ENCODE peak calls at places on chromosomes 13 and 19, in four cellular contexts. One of them, this sample, is unnamed.
A peak's percentile ranks its signal among the peaks of the same experiment; 100 is the strongest.

GRCh38 chr13:47903836-47904235 is 97.2 kb downstream of the SUCLA2 start:
- DNase-seq in mesendoderm: no peak
- DNase-seq in GM23248: peak; percentile 78
- DNase-seq in neural progenitor cell: no peak
- DNase-seq in this sample: peak; percentile 47

GRCh38 chr13:42277618-42278276 is 5.8 kb downstream of the AKAP11 start:
- DNase-seq in neural progenitor cell: no peak
- DNase-seq in mesendoderm: no peak
- DNase-seq in GM23248: peak; percentile 19
- DNase-seq in this sample: peak; percentile 23

GRCh38 chr19:29671393-29672076 is 6.3 kb downstream of the PLEKHF1 start:
- DNase-seq in GM23248: peak; percentile 36
- DNase-seq in mesendoderm: no peak
- DNase-seq in neural progenitor cell: no peak
- DNase-seq in this sample: peak; percentile 53

GRCh38 chr13:48318014-48318713 is 14.6 kb downstream of the RB1 start:
- DNase-seq in GM23248: no peak
- DNase-seq in mesendoderm: no peak
- DNase-seq in neural progenitor cell: no peak
- DNase-seq in this sample: no peak

GRCh38 chr19:18856385-18857126 is 24.8 kb downstream of the UPF1 start:
- DNase-seq in neural progenitor cell: peak; percentile 58
- DNase-seq in GM23248: peak; percentile 56
- DNase-seq in mesendoderm: peak; percentile 43
- DNase-seq in this sample: no peak

GRCh38 chr19:41144403-41144802 is 30.2 kb downstream of the CYP2F1 start:
- DNase-seq in GM23248: peak; percentile 82
- DNase-seq in neural progenitor cell: peak; percentile 83
- DNase-seq in mesendoderm: peak; percentile 89
- DNase-seq in this sample: peak; percentile 48

GRCh38 chr13:25114220-25114619 is 18.3 kb downstream of the PABPC3 start:
- DNase-seq in mesendoderm: peak; percentile 90
- DNase-seq in GM23248: peak; percentile 78
- DNase-seq in neural progenitor cell: peak; percentile 83
- DNase-seq in this sample: peak; percentile 41

GRCh38 chr13:29758591-29759114 is 91.8 kb downstream of the UBL3 start:
- DNase-seq in neural progenitor cell: no peak
- DNase-seq in GM23248: no peak
- DNase-seq in mesendoderm: no peak
- DNase-seq in this sample: no peak

GRCh38 chr13:109792416-109793090 is 6.2 kb upstream of the IRS2 start:
- DNase-seq in GM23248: no peak
- DNase-seq in neural progenitor cell: no peak
- DNase-seq in mesendoderm: no peak
- DNase-seq in this sample: no peak

GRCh38 chr19:53190253-53190652 is 2.9 kb downstream of the ZNF665 start:
- DNase-seq in GM23248: no peak
- DNase-seq in neural progenitor cell: no peak
- DNase-seq in mesendoderm: no peak
- DNase-seq in this sample: no peak

GRCh38 chr13:28753208-28753892 is 34.6 kb upstream of the SLC46A3 start:
- DNase-seq in neural progenitor cell: no peak
- DNase-seq in mesendoderm: peak; percentile 97
- DNase-seq in GM23248: peak; percentile 98
- DNase-seq in this sample: peak; percentile 83

GRCh38 chr19:29415507-29415906 is 110.3 kb upstream of the VSTM2B start:
- DNase-seq in neural progenitor cell: peak; percentile 42
- DNase-seq in GM23248: peak; percentile 12
- DNase-seq in mesendoderm: peak; percentile 65
- DNase-seq in this sample: no peak

GRCh38 chr13:24619302-24619701 is 60.9 kb upstream of the ATP12A start:
- DNase-seq in mesendoderm: no peak
- DNase-seq in neural progenitor cell: no peak
- DNase-seq in GM23248: no peak
- DNase-seq in this sample: no peak

GRCh38 chr19:55687281-55688172 is 12.5 kb downstream of the EPN1 start:
- DNase-seq in mesendoderm: no peak
- DNase-seq in neural progenitor cell: no peak
- DNase-seq in GM23248: no peak
- DNase-seq in this sample: no peak

GRCh38 chr19:55703790-55704215 is 28.8 kb downstream of the EPN1 start:
- DNase-seq in mesendoderm: peak; percentile 51
- DNase-seq in GM23248: peak; percentile 66
- DNase-seq in neural progenitor cell: peak; percentile 15
- DNase-seq in this sample: no peak

GRCh38 chr13:109572389-109572788 is 214.0 kb downstream of the IRS2 start:
- DNase-seq in mesendoderm: no peak
- DNase-seq in GM23248: no peak
- DNase-seq in neural progenitor cell: no peak
- DNase-seq in this sample: no peak

GRCh38 chr19:6494438-6495036 is 7.6 kb downstream of the TUBB4A start:
- DNase-seq in neural progenitor cell: no peak
- DNase-seq in GM23248: no peak
- DNase-seq in mesendoderm: no peak
- DNase-seq in this sample: no peak

GRCh38 chr19:38255759-38256052 is 468 bp downstream of the PPP1R14A start:
- DNase-seq in GM23248: no peak
- DNase-seq in mesendoderm: peak; percentile 28
- DNase-seq in neural progenitor cell: peak; percentile 46
- DNase-seq in this sample: no peak

GRCh38 chr19:45632468-45633196 is 6.6 kb downstream of the EML2 start:
- DNase-seq in GM23248: peak; percentile 95
- DNase-seq in mesendoderm: peak; percentile 92
- DNase-seq in neural progenitor cell: peak; percentile 93
- DNase-seq in this sample: peak; percentile 87

GRCh38 chr13:42561752-42562467 is 12.0 kb upstream of the TNFSF11 start:
- DNase-seq in neural progenitor cell: no peak
- DNase-seq in mesendoderm: no peak
- DNase-seq in GM23248: no peak
- DNase-seq in this sample: no peak

GRCh38 chr13:73572824-73573223 is 514.0 kb downstream of the KLF5 start:
- DNase-seq in GM23248: no peak
- DNase-seq in mesendoderm: no peak
- DNase-seq in neural progenitor cell: no peak
- DNase-seq in this sample: no peak

GRCh38 chr19:48445256-48445605 is 552 bp upstream of the GRWD1 start:
- DNase-seq in GM23248: peak; percentile 97
- DNase-seq in mesendoderm: peak; percentile 79
- DNase-seq in neural progenitor cell: peak; percentile 83
- DNase-seq in this sample: peak; percentile 92

GRCh38 chr19:21848706-21849105 is 12.7 kb upstream of the ZNF43 start:
- DNase-seq in neural progenitor cell: no peak
- DNase-seq in mesendoderm: no peak
- DNase-seq in GM23248: no peak
- DNase-seq in this sample: peak; percentile 61

GRCh38 chr19:37551123-37551993 is 43.2 kb downstream of the ZNF571 start:
- DNase-seq in mesendoderm: peak; percentile 62
- DNase-seq in GM23248: peak; percentile 75
- DNase-seq in neural progenitor cell: no peak
- DNase-seq in this sample: peak; percentile 54

GRCh38 chr13:74661851-74662250 is 527.6 kb upstream of the KLF12 start:
- DNase-seq in mesendoderm: no peak
- DNase-seq in neural progenitor cell: no peak
- DNase-seq in GM23248: peak; percentile 63
- DNase-seq in this sample: no peak

GRCh38 chr19:28305513-28305912 is 907.4 kb downstream of the UQCRFS1 start:
- DNase-seq in mesendoderm: no peak
- DNase-seq in GM23248: no peak
- DNase-seq in neural progenitor cell: no peak
- DNase-seq in this sample: peak; percentile 11

GRCh38 chr19:51693819-51694218 is 689 bp downstream of the SPACA6 start:
- DNase-seq in GM23248: no peak
- DNase-seq in mesendoderm: no peak
- DNase-seq in neural progenitor cell: no peak
- DNase-seq in this sample: no peak
- H3K4me2 ChIP-seq in GM23248: no peak overlapping the region
- H3K4me2 ChIP-seq in mesendoderm: no peak overlapping the region
- H3K4me2 ChIP-seq in neural progenitor cell: no peak overlapping the region
- H3K4me2 ChIP-seq in this sample: peak overlapping the region; percentile 11

DNA sequence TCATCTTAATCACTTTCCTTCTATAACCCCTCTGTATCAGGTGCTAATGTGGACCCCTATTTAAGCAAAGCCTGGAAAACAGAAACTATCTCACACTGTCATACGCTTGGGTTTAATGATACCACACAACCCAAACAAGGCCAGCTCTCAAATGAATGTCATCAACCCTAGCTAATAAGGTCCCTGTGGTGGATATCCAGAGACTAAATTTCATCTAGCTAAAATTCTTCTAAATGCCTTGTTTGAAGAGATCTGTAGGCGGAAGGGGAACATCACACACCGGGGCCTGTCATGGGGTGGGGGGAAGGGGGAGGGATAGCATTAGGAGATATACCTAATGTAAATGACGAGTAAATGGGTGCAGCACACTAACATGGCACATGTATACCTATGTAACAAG is 95.5 kb downstream of the FOXO1 start:
- DNase-seq in mesendoderm: no peak
- DNase-seq in neural progenitor cell: no peak
- DNase-seq in GM23248: no peak
- DNase-seq in this sample: no peak
- H3K4me1 ChIP-seq in mesendoderm: peaks cover 9% of the 10 kb centered on the region
- H3K4me1 ChIP-seq in neural progenitor cell: no peaks in the 10 kb centered on the region
- H3K4me1 ChIP-seq in GM23248: no peaks in the 10 kb centered on the region
- H3K4me1 ChIP-seq in this sample: no peaks in the 10 kb centered on the region

GRCh38 chr19:17469092-17469370 is 1.3 kb upstream of the SLC27A1 start:
- DNase-seq in neural progenitor cell: no peak
- DNase-seq in GM23248: peak; percentile 77
- DNase-seq in mesendoderm: no peak
- DNase-seq in this sample: peak; percentile 8

GRCh38 chr19:17467471-17468301 is 2.6 kb upstream of the SLC27A1 start:
- DNase-seq in neural progenitor cell: no peak
- DNase-seq in GM23248: no peak
- DNase-seq in mesendoderm: no peak
- DNase-seq in this sample: no peak

GRCh38 chr19:17470204-17470841 is at the start of gene SLC27A1:
- DNase-seq in GM23248: peak; percentile 100
- DNase-seq in neural progenitor cell: peak; percentile 100
- DNase-seq in mesendoderm: peak; percentile 99
- DNase-seq in this sample: peak; percentile 95

GRCh38 chr19:17469371-17470203 is 737 bp upstream of the SLC27A1 start:
- DNase-seq in mesendoderm: peak; percentile 99
- DNase-seq in GM23248: peak; percentile 99
- DNase-seq in neural progenitor cell: peak; percentile 99
- DNase-seq in this sample: peak; percentile 88

DNA sequence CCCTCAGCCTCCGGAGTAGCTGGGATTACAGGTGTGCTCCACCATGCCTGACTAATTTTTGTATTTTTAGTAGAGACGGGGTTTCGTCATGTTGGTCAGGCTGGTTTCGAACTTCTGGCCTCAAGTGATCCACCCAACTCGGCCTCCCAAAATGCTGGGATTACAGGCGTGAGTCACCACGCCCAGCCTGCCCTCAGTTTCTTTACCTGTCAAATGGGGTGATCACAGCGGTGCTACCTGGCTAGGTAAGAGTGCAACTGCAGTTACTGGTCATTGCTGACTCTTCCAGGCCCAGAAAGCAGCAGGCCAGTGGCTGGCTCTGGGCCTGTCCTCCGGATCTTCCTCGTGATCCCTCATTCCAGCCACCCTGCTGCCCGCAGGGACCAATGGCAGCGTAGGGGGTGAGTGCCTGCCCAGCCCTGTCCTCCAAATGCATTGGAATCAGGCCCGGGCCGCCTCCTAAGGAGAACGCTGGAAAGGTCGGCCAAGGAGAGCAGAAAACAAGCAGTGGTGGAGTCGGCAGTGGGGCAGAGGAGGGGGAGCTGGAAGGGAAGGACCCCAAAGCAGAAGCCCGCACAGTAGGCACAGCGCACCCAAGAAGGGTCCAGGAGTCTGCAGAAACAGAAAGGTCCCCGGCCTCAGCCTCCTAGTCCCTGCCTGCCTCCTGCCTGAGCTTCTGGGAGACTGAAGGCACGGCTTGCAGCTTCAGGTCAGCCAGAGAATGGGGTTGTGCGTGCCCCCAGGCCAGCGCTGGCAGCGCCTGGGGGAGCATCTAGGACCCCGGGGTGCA is 1.8 kb upstream of the SLC27A1 start:
- DNase-seq in GM23248: peak; percentile 55
- DNase-seq in mesendoderm: no peak
- DNase-seq in neural progenitor cell: peak; percentile 41
- DNase-seq in this sample: no peak
- H3K4me2 ChIP-seq in GM23248: peak overlapping the region; percentile 90
- H3K4me2 ChIP-seq in mesendoderm: no peak overlapping the region
- H3K4me2 ChIP-seq in neural progenitor cell: peak overlapping the region; percentile 81
- H3K4me2 ChIP-seq in this sample: peak overlapping the region; percentile 86

GRCh38 chr13:53520132-53520531 is 491.5 kb downstream of the OLFM4 start:
- DNase-seq in mesendoderm: peak; percentile 29
- DNase-seq in neural progenitor cell: no peak
- DNase-seq in GM23248: no peak
- DNase-seq in this sample: no peak
- H3K4me1 ChIP-seq in mesendoderm: no peaks in the 10 kb centered on the region
- H3K4me1 ChIP-seq in neural progenitor cell: peaks cover 10% of the 10 kb centered on the region
- H3K4me1 ChIP-seq in GM23248: no peaks in the 10 kb centered on the region
- H3K4me1 ChIP-seq in this sample: no peaks in the 10 kb centered on the region

GRCh38 chr19:8368136-8368535 is 4.2 kb downstream of the ANGPTL4 start:
- DNase-seq in GM23248: no peak
- DNase-seq in neural progenitor cell: no peak
- DNase-seq in mesendoderm: no peak
- DNase-seq in this sample: no peak

GRCh38 chr19:8366961-8367326 is 3.0 kb downstream of the ANGPTL4 start:
- DNase-seq in mesendoderm: no peak
- DNase-seq in neural progenitor cell: no peak
- DNase-seq in GM23248: peak; percentile 40
- DNase-seq in this sample: peak; percentile 23

GRCh38 chr19:8363803-8364771 is at the start of gene ANGPTL4:
- DNase-seq in neural progenitor cell: peak; percentile 83
- DNase-seq in mesendoderm: peak; percentile 64
- DNase-seq in GM23248: peak; percentile 81
- DNase-seq in this sample: peak; percentile 26

GRCh38 chr19:8367327-8368001 is 3.5 kb downstream of the ANGPTL4 start:
- DNase-seq in neural progenitor cell: peak; percentile 68
- DNase-seq in GM23248: peak; percentile 92
- DNase-seq in mesendoderm: peak; percentile 85
- DNase-seq in this sample: peak; percentile 89

GRCh38 chr19:8366121-8366581 is 2.2 kb downstream of the ANGPTL4 start:
- DNase-seq in GM23248: no peak
- DNase-seq in mesendoderm: no peak
- DNase-seq in neural progenitor cell: no peak
- DNase-seq in this sample: no peak
- H3K4me2 ChIP-seq in GM23248: no peak overlapping the region
- H3K4me2 ChIP-seq in mesendoderm: no peak overlapping the region
- H3K4me2 ChIP-seq in neural progenitor cell: no peak overlapping the region
- H3K4me2 ChIP-seq in this sample: no peak overlapping the region